ENCODE peak calls at places on chromosomes 11 and 22, in six cellular contexts. N is GM12891; Z is M059J; F is RPMI8226; Q is H54; C is stimulated activated CD8-positive, alpha-beta memory T cell treated with anti-CD3 and anti-CD28 coated beads, Interleukin-15, amount 100 ng/mL, for 1 hour. J is an unnamed sample.

GRCh38 chr11:107961480-107961879 is 33.2 kb downstream of the RAB39A start:
- DNase-seq in N (no peak), Z (no peak), F (no peak), Q (no peak), C (no peak), J (no peak)

GRCh38 chr11:73729594-73730206 is 31.2 kb downstream of the RAB6A start:
- DNase-seq in N (no peak), Z (peak), F (peak), Q (no peak), C (no peak), J (no peak)

GRCh38 chr11:103610435-103610834 is 426.0 kb upstream of the DDI1 start:
- DNase-seq in N (no peak), Z (no peak), F (no peak), Q (no peak), C (no peak), J (no peak)

GRCh38 chr11:122512688-122513087 is 142.8 kb upstream of the UBASH3B start:
- DNase-seq in N (no peak), Z (no peak), F (no peak), Q (no peak), C (no peak), J (no peak)

GRCh38 chr11:69100454-69101099 is 51.8 kb downstream of the TPCN2 start:
- DNase-seq in N (no peak), Z (no peak), F (no peak), Q (no peak), C (no peak), J (no peak)

GRCh38 chr11:7609521-7609920 is 63.8 kb downstream of the CYB5R2 start:
- DNase-seq in N (no peak), Z (no peak), F (no peak), Q (no peak), C (no peak), J (no peak)

GRCh38 chr11:112877561-112877960 is 83.7 kb upstream of the NCAM1 start:
- DNase-seq in N (no peak), Z (no peak), F (no peak), Q (no peak), C (no peak), J (no peak)

GRCh38 chr11:125333354-125334077 is 162.5 kb downstream of the FEZ1 start:
- DNase-seq in N (no peak), Z (no peak), F (no peak), Q (no peak), C (no peak), J (no peak)

GRCh38 chr11:85848556-85848955 is 6.6 kb upstream of the CCDC83 start:
- DNase-seq in N (no peak), Z (no peak), F (no peak), Q (no peak), C (no peak), J (no peak)

GRCh38 chr22:50184541-50185383 is 951 bp upstream of the TRABD start:
- DNase-seq in N (no peak), Z (no peak), F (no peak), Q (no peak), C (no peak), J (no peak)

GRCh38 chr11:119377961-119378667 is 3.4 kb downstream of the USP2 start:
- DNase-seq in N (no peak), Z (no peak), F (no peak), Q (no peak), C (no peak), J (no peak)

GRCh38 chr22:39935116-39935515 is 25.1 kb upstream of the TMA7B start:
- DNase-seq in N (no peak), Z (no peak), F (no peak), Q (no peak), C (no peak), J (no peak)

GRCh38 chr11:102306048-102306575 is 11.2 kb upstream of the BIRC3 start:
- DNase-seq in N (no peak), Z (peak), F (no peak), Q (peak), C (no peak), J (no peak)

GRCh38 chr11:35951659-35952058 is 7.8 kb downstream of the LDLRAD3 start:
- DNase-seq in N (no peak), Z (no peak), F (no peak), Q (no peak), C (no peak), J (no peak)

GRCh38 chr11:106553304-106553703 is 465.0 kb downstream of the GUCY1A2 start:
- DNase-seq in N (no peak), Z (no peak), F (no peak), Q (no peak), C (no peak), J (no peak)

GRCh38 chr11:69350040-69350439 is 56.1 kb downstream of the MYEOV start:
- DNase-seq in N (no peak), Z (no peak), F (no peak), Q (no peak), C (no peak), J (no peak)

GRCh38 chr11:35919244-35919643 is 24.6 kb upstream of the LDLRAD3 start:
- DNase-seq in N (no peak), Z (peak), F (no peak), Q (no peak), C (no peak), J (no peak)

GRCh38 chr11:59602432-59602831 is 13.1 kb downstream of the OSBP start:
- DNase-seq in N (no peak), Z (no peak), F (no peak), Q (no peak), C (no peak), J (no peak)

GRCh38 chr11:75311858-75312288 is 39.6 kb downstream of the ARRB1 start:
- DNase-seq in N (no peak), Z (peak), F (no peak), Q (no peak), C (no peak), J (no peak)

GRCh38 chr22:24029304-24029703 is 18.2 kb downstream of the CABIN1 start:
- DNase-seq in N (no peak), Z (no peak), F (no peak), Q (no peak), C (no peak), J (no peak)

GRCh38 chr11:2214527-2215229 is 43.1 kb upstream of the TH start:
- DNase-seq in N (no peak), Z (no peak), F (no peak), Q (no peak), C (no peak), J (no peak)

GRCh38 chr11:7672960-7673723 is at the start of gene CYB5R2:
- DNase-seq in N (no peak), Z (peak), F (no peak), Q (no peak), C (no peak), J (no peak)

GRCh38 chr11:62889484-62890437 is 9.1 kb downstream of the SLC3A2 start:
- DNase-seq in N (no peak), Z (peak), F (no peak), Q (no peak), C (no peak), J (no peak)

GRCh38 chr22:46577361-46578249 is 40.2 kb upstream of the CELSR1 start:
- DNase-seq in N (no peak), Z (no peak), F (peak), Q (no peak), C (no peak), J (no peak)

GRCh38 chr11:71206186-71206585 is 46.2 kb downstream of the SHANK2 start:
- DNase-seq in N (no peak), Z (no peak), F (no peak), Q (no peak), C (no peak), J (no peak)

GRCh38 chr11:34644669-34645406 is 23.9 kb downstream of the EHF start:
- DNase-seq in N (no peak), Z (peak), F (no peak), Q (no peak), C (no peak), J (no peak)

GRCh38 chr11:129372609-129373488 is 2.8 kb upstream of the BARX2 start:
- DNase-seq in N (no peak), Z (no peak), F (no peak), Q (no peak), C (no peak), J (peak)

GRCh38 chr22:35301370-35301874 is 1.7 kb downstream of the TOM1 start:
- DNase-seq in N (no peak), Z (peak), F (no peak), Q (no peak), C (no peak), J (no peak)

GRCh38 chr11:16114451-16114850 is 241.9 kb downstream of the SOX6 start:
- DNase-seq in N (no peak), Z (no peak), F (no peak), Q (no peak), C (no peak), J (no peak)

GRCh38 chr11:1086171-1087102 is 11.8 kb downstream of the MUC2 start:
- DNase-seq in N (no peak), Z (no peak), F (no peak), Q (no peak), C (no peak), J (no peak)

GRCh38 chr11:82653752-82654151 is 79.9 kb downstream of the FAM181B start:
- DNase-seq in N (no peak), Z (no peak), F (no peak), Q (no peak), C (no peak), J (no peak)

GRCh38 chr22:25668437-25668836 is 73.6 kb upstream of the MYO18B start:
- DNase-seq in N (no peak), Z (peak), F (no peak), Q (no peak), C (no peak), J (no peak)

GRCh38 chr11:126718319-126718718 is 282.3 kb downstream of the KIRREL3 start:
- DNase-seq in N (no peak), Z (peak), F (no peak), Q (no peak), C (no peak), J (no peak)

GRCh38 chr11:19723572-19724342 is 11.1 kb downstream of the NAV2 start:
- DNase-seq in N (no peak), Z (peak), F (no peak), Q (no peak), C (no peak), J (no peak)

GRCh38 chr22:23237841-23238240 is 57.5 kb downstream of the BCR start:
- DNase-seq in N (no peak), Z (no peak), F (no peak), Q (no peak), C (no peak), J (no peak)

GRCh38 chr11:14541180-14541579 is 21.0 kb upstream of the PSMA1 start:
- DNase-seq in N (no peak), Z (peak), F (peak), Q (no peak), C (no peak), J (no peak)

GRCh38 chr22:19173047-19174035 is 5.2 kb downstream of the SLC25A1 start:
- DNase-seq in N (no peak), Z (no peak), F (no peak), Q (no peak), C (no peak), J (no peak)